ENCODE peak calls at places on chromosomes 5 and 9, in nine cellular contexts. T is AG20443, F is HEK293T, M is NCI-H1417 treated with DMSO at 0.1 percent for 48 hours, R is A673, V is NCI-H1092, C is BJ, X is bronchial epithelial cell, A is GOT3. H is an unnamed sample.

GRCh38 chr5:151023651-151024050 is 3.3 kb downstream of the GPX3 start:
- DNase-seq in F (no peak), M (no peak), R (no peak), C (no peak), V (no peak), X (peak), T (peak), A (no peak), H (no peak)

GRCh38 chr5:176535101-176535654 is 2.0 kb downstream of the RNF44 start:
- DNase-seq in R (no peak), X (peak), C (no peak), V (no peak), M (no peak), F (no peak), T (peak), A (no peak), H (no peak)

GRCh38 chr9:75960561-75960960 is 70.1 kb downstream of the PCSK5 start:
- DNase-seq in R (peak), M (no peak), T (no peak), C (no peak), F (no peak), X (no peak), V (peak), A (no peak), H (no peak)

GRCh38 chr5:54905246-54905770 is 80.1 kb downstream of the ESM1 start:
- DNase-seq in X (no peak), F (no peak), C (no peak), M (no peak), T (no peak), A (no peak), V (no peak), R (no peak), H (no peak)

GRCh38 chr9:110123364-110124095 is 84.4 kb downstream of the C9orf152 start:
- DNase-seq in F (no peak), R (no peak), X (no peak), A (no peak), C (peak), V (no peak), M (no peak), T (peak), H (no peak)

GRCh38 chr9:306907-307306 is 92.2 kb downstream of the DOCK8 start:
- DNase-seq in T (no peak), A (no peak), F (no peak), C (no peak), M (no peak), R (no peak), X (no peak), V (no peak), H (no peak)

GRCh38 chr5:67209141-67209771 is 12.7 kb upstream of the CD180 start:
- DNase-seq in F (peak), V (peak), M (no peak), C (no peak), A (no peak), X (peak), R (peak), T (peak), H (peak)

GRCh38 chr9:25557645-25558300 is 120.5 kb downstream of the TUSC1 start:
- DNase-seq in R (no peak), A (no peak), V (no peak), F (no peak), M (no peak), T (no peak), X (no peak), C (no peak), H (no peak)

GRCh38 chr9:81498576-81498975 is 190.8 kb downstream of the TLE1 start:
- DNase-seq in F (no peak), M (no peak), A (no peak), T (no peak), X (no peak), C (no peak), R (no peak), V (no peak), H (no peak)

GRCh38 chr9:36040271-36040925 is 3.7 kb downstream of the RECK start:
- DNase-seq in F (no peak), X (no peak), A (no peak), M (no peak), T (no peak), R (no peak), V (no peak), C (no peak), H (no peak)

GRCh38 chr9:124621371-124622328 is 114.5 kb upstream of the NR5A1 start:
- DNase-seq in R (no peak), T (peak), V (no peak), F (no peak), C (no peak), A (no peak), M (no peak), X (no peak), H (no peak)

H was measured in DMS79.